ENCODE peak calls at places on chromosomes 6 and 20, in six cellular contexts. One of them, this sample, is unnamed.

GRCh38 chr6:52557389-52558265 is 19.2 kb downstream of the TRAM2 start:
- DNase-seq in esophagus muscularis mucosa: no peak
- DNase-seq in H54: no peak
- DNase-seq in GM12878: no peak
- DNase-seq in H1: no peak
- DNase-seq in ovary: no peak
- DNase-seq in this sample: no peak

GRCh38 chr6:6025736-6026135 is 19.0 kb upstream of the NRN1 start:
- DNase-seq in esophagus muscularis mucosa: no peak
- DNase-seq in H54: no peak
- DNase-seq in GM12878: no peak
- DNase-seq in H1: no peak
- DNase-seq in ovary: no peak
- DNase-seq in this sample: no peak

GRCh38 chr20:61560361-61560853 is 308.3 kb downstream of the CDH4 start:
- DNase-seq in esophagus muscularis mucosa: no peak
- DNase-seq in H54: peak
- DNase-seq in GM12878: no peak
- DNase-seq in H1: peak
- DNase-seq in ovary: no peak
- DNase-seq in this sample: no peak

GRCh38 chr6:49639177-49639817 is 2.7 kb upstream of the RHAG start:
- DNase-seq in esophagus muscularis mucosa: no peak
- DNase-seq in H54: no peak
- DNase-seq in GM12878: no peak
- DNase-seq in H1: no peak
- DNase-seq in ovary: no peak
- DNase-seq in this sample: no peak

GRCh38 chr6:17938885-17939284 is 48.5 kb downstream of the KIF13A start:
- DNase-seq in esophagus muscularis mucosa: no peak
- DNase-seq in H54: no peak
- DNase-seq in GM12878: no peak
- DNase-seq in H1: no peak
- DNase-seq in ovary: no peak
- DNase-seq in this sample: no peak

GRCh38 chr6:10968776-10969175 is 75.3 kb downstream of the ELOVL2 start:
- DNase-seq in esophagus muscularis mucosa: no peak
- DNase-seq in H54: no peak
- DNase-seq in GM12878: no peak
- DNase-seq in H1: no peak
- DNase-seq in ovary: no peak
- DNase-seq in this sample: no peak

GRCh38 chr20:47689726-47690125 is 95.6 kb downstream of the SULF2 start:
- DNase-seq in esophagus muscularis mucosa: no peak
- DNase-seq in H54: no peak
- DNase-seq in GM12878: no peak
- DNase-seq in H1: no peak
- DNase-seq in ovary: no peak
- DNase-seq in this sample: no peak

GRCh38 chr20:3446779-3447178 is 24.0 kb upstream of the ATRN start:
- DNase-seq in esophagus muscularis mucosa: no peak
- DNase-seq in H54: no peak
- DNase-seq in GM12878: no peak
- DNase-seq in H1: no peak
- DNase-seq in ovary: no peak
- DNase-seq in this sample: no peak

GRCh38 chr6:112296122-112296521 is 41.8 kb upstream of the LAMA4 start:
- DNase-seq in esophagus muscularis mucosa: no peak
- DNase-seq in H54: no peak
- DNase-seq in GM12878: no peak
- DNase-seq in H1: no peak
- DNase-seq in ovary: no peak
- DNase-seq in this sample: no peak

GRCh38 chr6:37988131-37988530 is 168.6 kb downstream of the ZFAND3 start:
- DNase-seq in esophagus muscularis mucosa: no peak
- DNase-seq in H54: no peak
- DNase-seq in GM12878: no peak
- DNase-seq in H1: no peak
- DNase-seq in ovary: no peak
- DNase-seq in this sample: no peak

GRCh38 chr6:85418059-85418458 is 31.8 kb upstream of the NT5E start:
- DNase-seq in esophagus muscularis mucosa: no peak
- DNase-seq in H54: no peak
- DNase-seq in GM12878: no peak
- DNase-seq in H1: no peak
- DNase-seq in ovary: no peak
- DNase-seq in this sample: no peak

GRCh38 chr6:42083530-42083929 is 33.2 kb downstream of the TAF8 start:
- DNase-seq in esophagus muscularis mucosa: no peak
- DNase-seq in H54: no peak
- DNase-seq in GM12878: no peak
- DNase-seq in H1: no peak
- DNase-seq in ovary: no peak
- DNase-seq in this sample: no peak

GRCh38 chr6:65450451-65450850 is 256.6 kb downstream of the EYS start:
- DNase-seq in esophagus muscularis mucosa: no peak
- DNase-seq in H54: no peak
- DNase-seq in GM12878: no peak
- DNase-seq in H1: no peak
- DNase-seq in ovary: no peak
- DNase-seq in this sample: no peak

GRCh38 chr6:24219670-24220069 is 93.7 kb downstream of the NRSN1 start:
- DNase-seq in esophagus muscularis mucosa: no peak
- DNase-seq in H54: no peak
- DNase-seq in GM12878: no peak
- DNase-seq in H1: no peak
- DNase-seq in ovary: no peak
- DNase-seq in this sample: no peak

GRCh38 chr20:63060057-63060991 is 53.6 kb upstream of the BHLHE23 start:
- DNase-seq in esophagus muscularis mucosa: no peak
- DNase-seq in H54: peak
- DNase-seq in GM12878: no peak
- DNase-seq in H1: no peak
- DNase-seq in ovary: no peak
- DNase-seq in this sample: no peak

GRCh38 chr6:128478230-128479047 is 42.0 kb downstream of the PTPRK start:
- DNase-seq in esophagus muscularis mucosa: no peak
- DNase-seq in H54: no peak
- DNase-seq in GM12878: no peak
- DNase-seq in H1: no peak
- DNase-seq in ovary: no peak
- DNase-seq in this sample: no peak

GRCh38 chr20:7924692-7925091 is 15.6 kb downstream of the HAO1 start:
- DNase-seq in esophagus muscularis mucosa: no peak
- DNase-seq in H54: no peak
- DNase-seq in GM12878: no peak
- DNase-seq in H1: no peak
- DNase-seq in ovary: no peak
- DNase-seq in this sample: no peak

GRCh38 chr20:10433623-10434466 is at the start of gene MKKS:
- DNase-seq in esophagus muscularis mucosa: peak
- DNase-seq in H54: peak
- DNase-seq in GM12878: no peak
- DNase-seq in H1: peak
- DNase-seq in ovary: peak
- DNase-seq in this sample: peak

GRCh38 chr20:10433014-10433622 is 904 bp downstream of the MKKS start:
- DNase-seq in esophagus muscularis mucosa: no peak
- DNase-seq in H54: no peak
- DNase-seq in GM12878: no peak
- DNase-seq in H1: no peak
- DNase-seq in ovary: peak
- DNase-seq in this sample: no peak

GRCh38 chr20:10434467-10434831 is 427 bp upstream of the MKKS start:
- DNase-seq in esophagus muscularis mucosa: peak
- DNase-seq in H54: peak
- DNase-seq in GM12878: peak
- DNase-seq in H1: peak
- DNase-seq in ovary: peak
- DNase-seq in this sample: peak

GRCh38 chr20:10436053-10436699 is 1.1 kb downstream of the SLX4IP start:
- DNase-seq in esophagus muscularis mucosa: no peak
- DNase-seq in H54: no peak
- DNase-seq in GM12878: no peak
- DNase-seq in H1: no peak
- DNase-seq in ovary: peak
- DNase-seq in this sample: no peak

GRCh38 chr20:10434832-10435812 is at the start of gene SLX4IP:
- DNase-seq in esophagus muscularis mucosa: peak
- DNase-seq in H54: peak
- DNase-seq in GM12878: peak
- DNase-seq in H1: peak
- DNase-seq in ovary: peak
- DNase-seq in this sample: peak
- TF ChIP-seq POLR2A in esophagus muscularis mucosa: no peak
- TF ChIP-seq POLR2A in H54: peak
- TF ChIP-seq POLR2A in GM12878: peak
- TF ChIP-seq POLR2A in H1: no peak
- TF ChIP-seq POLR2A in ovary: no peak
- TF ChIP-seq POLR2A in this sample: peak

GRCh38 chr6:79230149-79230548 is 4.3 kb downstream of the HMGN3 start:
- DNase-seq in esophagus muscularis mucosa: no peak
- DNase-seq in H54: no peak
- DNase-seq in GM12878: no peak
- DNase-seq in H1: no peak
- DNase-seq in ovary: no peak
- DNase-seq in this sample: no peak

GRCh38 chr6:79233611-79234149 is 802 bp downstream of the HMGN3 start:
- DNase-seq in esophagus muscularis mucosa: peak
- DNase-seq in H54: peak
- DNase-seq in GM12878: peak
- DNase-seq in H1: peak
- DNase-seq in ovary: peak
- DNase-seq in this sample: peak

GRCh38 chr6:79231101-79231500 is 3.4 kb downstream of the HMGN3 start:
- DNase-seq in esophagus muscularis mucosa: no peak
- DNase-seq in H54: no peak
- DNase-seq in GM12878: no peak
- DNase-seq in H1: no peak
- DNase-seq in ovary: no peak
- DNase-seq in this sample: no peak

GRCh38 chr6:79232696-79233462 is 1.6 kb downstream of the HMGN3 start:
- DNase-seq in esophagus muscularis mucosa: no peak
- DNase-seq in H54: no peak
- DNase-seq in GM12878: no peak
- DNase-seq in H1: no peak
- DNase-seq in ovary: no peak
- DNase-seq in this sample: no peak

DNA sequence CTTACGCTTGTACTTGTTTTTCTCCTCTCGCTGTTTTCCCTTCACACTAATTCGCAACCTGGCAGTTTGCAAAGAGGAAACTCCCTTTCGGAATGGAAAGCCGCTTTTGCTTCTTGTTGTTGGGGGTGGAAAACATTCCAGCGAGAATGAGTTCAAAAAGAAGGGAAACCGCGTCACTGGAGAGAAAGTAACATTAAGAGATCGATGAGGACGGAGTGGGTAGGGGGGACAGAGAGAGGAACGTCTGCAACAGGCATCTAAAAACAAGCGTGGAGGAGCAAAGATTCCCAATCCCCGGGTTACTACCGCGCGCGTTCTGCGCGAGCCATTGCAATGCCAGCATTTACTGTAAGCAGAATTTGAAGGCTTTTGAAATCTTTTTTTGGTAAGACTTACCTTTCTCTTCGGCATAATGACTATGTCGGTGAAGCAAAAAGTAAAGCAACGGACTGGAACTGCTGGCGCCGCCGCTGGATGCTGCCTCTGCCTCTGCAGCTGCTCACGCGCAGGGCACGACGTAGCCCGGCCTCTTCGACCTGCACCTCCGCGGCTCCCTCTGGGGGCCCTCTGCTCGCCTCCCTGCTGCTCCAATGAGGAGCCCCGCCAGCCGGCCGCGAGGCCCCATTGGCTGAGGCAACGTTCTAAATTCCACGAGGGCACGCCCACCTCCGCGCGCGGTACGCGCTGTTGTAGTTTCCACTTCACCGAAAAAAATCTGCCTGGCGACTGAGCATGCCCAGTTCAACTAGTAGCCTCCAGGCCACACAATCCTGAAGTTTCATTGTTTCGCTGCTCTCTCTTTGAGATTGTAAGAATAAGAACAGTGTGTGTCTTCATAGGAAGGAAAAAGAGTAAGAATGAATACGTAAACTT is at the start of gene HMGN3:
- DNase-seq in esophagus muscularis mucosa: peak
- DNase-seq in H54: peak
- DNase-seq in GM12878: peak
- DNase-seq in H1: peak
- DNase-seq in ovary: peak
- DNase-seq in this sample: peak
- TF ChIP-seq POLR2A in esophagus muscularis mucosa: no peak
- TF ChIP-seq POLR2A in H54: peak
- TF ChIP-seq POLR2A in GM12878: peak
- TF ChIP-seq POLR2A in H1: peak
- TF ChIP-seq POLR2A in ovary: peak
- TF ChIP-seq POLR2A in this sample: peak

GRCh38 chr6:144149894-144150672 is at the start of gene STX11:
- DNase-seq in esophagus muscularis mucosa: peak
- DNase-seq in H54: peak
- DNase-seq in GM12878: peak
- DNase-seq in H1: peak
- DNase-seq in ovary: peak
- DNase-seq in this sample: peak
- TF ChIP-seq POLR2A in esophagus muscularis mucosa: no peak
- TF ChIP-seq POLR2A in H54: no peak
- TF ChIP-seq POLR2A in GM12878: peak
- TF ChIP-seq POLR2A in H1: no peak
- TF ChIP-seq POLR2A in ovary: no peak
- TF ChIP-seq POLR2A in this sample: peak

DNA sequence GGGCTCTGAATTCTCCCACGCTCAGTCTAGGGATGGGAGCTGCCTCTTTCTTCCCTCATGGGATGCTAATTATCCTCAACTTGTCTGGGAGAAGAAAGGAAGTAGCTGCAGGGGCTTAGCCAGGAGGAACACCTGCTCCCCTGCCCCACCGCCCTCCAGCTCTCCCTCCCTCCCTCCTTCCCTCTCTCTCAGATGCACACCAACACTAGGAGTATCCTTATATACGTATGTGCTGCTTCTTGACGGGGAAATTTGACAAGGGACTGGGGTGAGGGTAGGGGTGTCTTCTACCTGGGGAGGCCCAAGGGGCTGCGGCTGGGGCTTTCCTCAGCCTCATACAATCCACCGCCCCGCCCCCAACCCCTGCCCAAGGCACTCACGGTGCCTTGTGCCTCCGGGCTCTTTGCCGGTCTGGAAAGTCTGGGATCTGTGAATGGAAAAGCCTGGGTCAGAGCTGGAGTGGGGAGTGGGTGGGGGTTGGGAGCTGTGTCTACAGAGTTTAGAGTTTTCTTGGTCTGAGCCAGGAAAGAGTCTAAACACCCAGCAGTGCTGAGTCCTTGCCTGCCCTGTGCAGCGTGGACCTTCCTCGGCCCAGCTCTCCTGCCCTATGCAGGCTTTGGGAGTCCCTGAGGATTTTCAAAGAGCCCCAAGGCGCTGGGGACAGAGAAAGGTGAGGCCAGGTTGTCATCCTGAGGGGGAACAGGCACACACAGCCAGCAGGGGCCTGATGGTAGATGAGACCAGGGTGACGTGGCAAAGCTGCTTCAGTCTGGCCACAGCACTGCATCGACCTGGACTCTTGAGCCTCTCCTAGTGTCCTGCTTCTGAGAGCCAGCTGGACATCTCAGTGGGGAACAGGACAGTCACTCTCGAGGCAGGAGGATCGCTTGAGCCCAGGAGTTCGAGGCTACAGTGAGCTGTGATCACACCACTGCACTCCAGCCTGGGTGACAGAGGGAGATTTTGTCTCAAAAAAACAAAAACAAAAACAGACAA is 29.3 kb upstream of the EMILIN3 start:
- DNase-seq in esophagus muscularis mucosa: no peak
- DNase-seq in H54: no peak
- DNase-seq in GM12878: no peak
- DNase-seq in H1: no peak
- DNase-seq in ovary: no peak
- DNase-seq in this sample: no peak
- TF ChIP-seq POLR2A in esophagus muscularis mucosa: no peak
- TF ChIP-seq POLR2A in H54: no peak
- TF ChIP-seq POLR2A in GM12878: no peak
- TF ChIP-seq POLR2A in H1: no peak
- TF ChIP-seq POLR2A in ovary: no peak
- TF ChIP-seq POLR2A in this sample: no peak

This sample was measured in GM12891.